ENCODE peak calls at places on chromosomes 11 and 22, in four cellular contexts. Q is HepG2, W is H1, Z is K562. R is an unnamed sample.

GRCh38 chr22:40001800-40002577 is 7.2 kb downstream of the FAM83F start:
- DNase-seq in Q (no peak), W (no peak), Z (peak), R (no peak)

GRCh38 chr11:116929393-116930090 is 92.1 kb upstream of the APOA1 start:
- DNase-seq in Q (peak), W (no peak), Z (peak), R (peak)

GRCh38 chr11:23903044-23903704 is 593.7 kb upstream of the LUZP2 start:
- DNase-seq in Q (peak), W (no peak), Z (no peak), R (peak)

GRCh38 chr11:73521621-73522020 is 76.3 kb downstream of the FAM168A start:
- DNase-seq in Q (peak), W (no peak), Z (no peak), R (peak)

GRCh38 chr11:114026355-114026754 is 33.2 kb upstream of the ZBTB16 start:
- DNase-seq in Q (peak), W (no peak), Z (peak), R (no peak)

GRCh38 chr11:128290106-128290840 is 297.1 kb downstream of the ETS1 start:
- DNase-seq in Q (peak), W (peak), Z (peak), R (peak)

GRCh38 chr11:111399187-111400031 is 20.3 kb upstream of the POU2AF1 start:
- DNase-seq in Q (peak), W (no peak), Z (no peak), R (no peak)

GRCh38 chr11:2303627-2304155 is 1.9 kb downstream of the TSPAN32 start:
- DNase-seq in Q (no peak), W (no peak), Z (peak), R (no peak)

GRCh38 chr11:114889464-114890065 is 211.2 kb downstream of the NXPE2 start:
- DNase-seq in Q (no peak), W (no peak), Z (no peak), R (no peak)

GRCh38 chr11:131670876-131671275 is 300.5 kb downstream of the NTM start:
- DNase-seq in Q (no peak), W (no peak), Z (no peak), R (no peak)

GRCh38 chr11:62012451-62013265 is 45.2 kb upstream of the FTH1 start:
- DNase-seq in Q (peak), W (no peak), Z (no peak), R (no peak)

GRCh38 chr11:115606223-115607220 is 102.3 kb upstream of the CADM1 start:
- DNase-seq in Q (no peak), W (no peak), Z (no peak), R (no peak)

GRCh38 chr11:17036666-17037658 is 22.7 kb upstream of the PLEKHA7 start:
- DNase-seq in Q (peak), W (peak), Z (no peak), R (no peak)

GRCh38 chr22:44365196-44365802 is 52.5 kb upstream of the SHISAL1 start:
- DNase-seq in Q (no peak), W (no peak), Z (no peak), R (no peak)

GRCh38 chr11:2731285-2732125 is 31.7 kb upstream of the KCNQ1OT1 start:
- DNase-seq in Q (peak), W (no peak), Z (no peak), R (no peak)

GRCh38 chr11:69510471-69511357 is 29.3 kb downstream of the LINC01488 start:
- DNase-seq in Q (no peak), W (no peak), Z (no peak), R (no peak)

GRCh38 chr22:49618689-49618953 is 209.1 kb downstream of the BRD1 start:
- DNase-seq in Q (no peak), W (no peak), Z (no peak), R (no peak)

GRCh38 chr11:46238078-46238966 is 39.1 kb upstream of the CREB3L1 start:
- DNase-seq in Q (no peak), W (peak), Z (peak), R (peak)

GRCh38 chr11:94876645-94877445 is 96.5 kb downstream of the CWC15 start:
- DNase-seq in Q (peak), W (no peak), Z (peak), R (peak)

GRCh38 chr11:36375348-36376314 is 79.5 kb downstream of the PRR5L start:
- DNase-seq in Q (no peak), W (peak), Z (no peak), R (peak)

GRCh38 chr11:115087791-115088190 is 409.5 kb downstream of the NXPE2 start:
- DNase-seq in Q (no peak), W (no peak), Z (no peak), R (no peak)

GRCh38 chr11:77431813-77432212 is 42.1 kb downstream of the PAK1 start:
- DNase-seq in Q (no peak), W (no peak), Z (no peak), R (no peak)

GRCh38 chr11:57321388-57321995 is 3.3 kb downstream of the TNKS1BP1 start:
- DNase-seq in Q (no peak), W (no peak), Z (no peak), R (no peak)

GRCh38 chr11:60757231-60757800 is 649 bp downstream of the MS4A15 start:
- DNase-seq in Q (no peak), W (no peak), Z (no peak), R (no peak)

GRCh38 chr11:19739872-19740271 is 27.2 kb downstream of the NAV2 start:
- DNase-seq in Q (peak), W (peak), Z (no peak), R (peak)

GRCh38 chr22:48241658-48242057 is 1479.2 kb downstream of the TBC1D22A start:
- DNase-seq in Q (no peak), W (peak), Z (no peak), R (no peak)

GRCh38 chr11:65613091-65613928 is 711 bp downstream of the MAP3K11 start:
- DNase-seq in Q (no peak), W (no peak), Z (no peak), R (peak)

GRCh38 chr11:126081915-126082250 is 19.2 kb upstream of the CDON start:
- DNase-seq in Q (no peak), W (no peak), Z (no peak), R (no peak)

GRCh38 chr22:26792522-26792921 is 135.1 kb downstream of the MIAT start:
- DNase-seq in Q (no peak), W (no peak), Z (no peak), R (no peak)

GRCh38 chr11:27611946-27612455 is 88.3 kb downstream of the BDNF start:
- DNase-seq in Q (no peak), W (no peak), Z (no peak), R (no peak)

GRCh38 chr11:17387811-17388210 is 648 bp downstream of the KCNJ11 start:
- DNase-seq in Q (no peak), W (no peak), Z (no peak), R (no peak)

GRCh38 chr11:11208994-11209393 is 144.1 kb downstream of the CSNK2A3 start:
- DNase-seq in Q (no peak), W (no peak), Z (no peak), R (no peak)

GRCh38 chr11:120801801-120802689 is 221.9 kb upstream of the TBCEL start:
- DNase-seq in Q (peak), W (peak), Z (peak), R (peak)

GRCh38 chr11:85495918-85496317 is 131.2 kb downstream of the DLG2 start:
- DNase-seq in Q (no peak), W (no peak), Z (no peak), R (no peak)

GRCh38 chr11:2804189-2804588 is 81.4 kb downstream of the CDKN1C start:
- DNase-seq in Q (no peak), W (peak), Z (no peak), R (no peak)

GRCh38 chr11:10114593-10115404 is 179.2 kb downstream of the SBF2 start:
- DNase-seq in Q (no peak), W (no peak), Z (no peak), R (no peak)

GRCh38 chr11:5577101-5577500 is 3.6 kb upstream of the OR52B6 start:
- DNase-seq in Q (no peak), W (no peak), Z (no peak), R (no peak)

GRCh38 chr22:19848298-19849224 is 6.1 kb downstream of the GNB1L start:
- DNase-seq in Q (no peak), W (no peak), Z (no peak), R (peak)
- TF ChIP-seq JUN in Q (no peak), W (no peak), Z (no peak), R (no peak)

GRCh38 chr11:119320593-119321524 is 3.9 kb upstream of the MCAM start:
- DNase-seq in Q (no peak), W (peak), Z (peak), R (peak)

GRCh38 chr11:119319136-119319701 is 2.3 kb upstream of the MCAM start:
- DNase-seq in Q (no peak), W (no peak), Z (no peak), R (no peak)

GRCh38 chr11:119317592-119318239 is 786 bp upstream of the MCAM start:
- DNase-seq in Q (no peak), W (no peak), Z (no peak), R (no peak)

GRCh38 chr11:119318240-119319135 is 1.6 kb upstream of the MCAM start:
- DNase-seq in Q (peak), W (no peak), Z (peak), R (peak)

GRCh38 chr11:119319702-119320592 is 3.0 kb upstream of the MCAM start:
- DNase-seq in Q (no peak), W (no peak), Z (peak), R (peak)
- H2AFZ ChIP-seq in Q (no peak), W (no peak), Z (peak), R (no peak)

GRCh38 chr22:37169947-37170688 is 17.9 kb downstream of the C1QTNF6 start:
- DNase-seq in Q (no peak), W (no peak), Z (no peak), R (no peak)
- TF ChIP-seq JUN in Q (no peak), W (no peak), Z (no peak), R (no peak)

GRCh38 chr11:105333153-105333552 is 193.6 kb upstream of the CARD18 start:
- DNase-seq in Q (no peak), W (no peak), Z (no peak), R (no peak)
- H2AFZ ChIP-seq in Q (no peak), W (no peak), Z (no peak), R (no peak)

GRCh38 chr11:24932110-24933000 is 435.5 kb downstream of the LUZP2 start:
- DNase-seq in Q (no peak), W (no peak), Z (no peak), R (peak)
- TF ChIP-seq JUN in Q (no peak), W (no peak), Z (no peak), R (no peak)

DNA sequence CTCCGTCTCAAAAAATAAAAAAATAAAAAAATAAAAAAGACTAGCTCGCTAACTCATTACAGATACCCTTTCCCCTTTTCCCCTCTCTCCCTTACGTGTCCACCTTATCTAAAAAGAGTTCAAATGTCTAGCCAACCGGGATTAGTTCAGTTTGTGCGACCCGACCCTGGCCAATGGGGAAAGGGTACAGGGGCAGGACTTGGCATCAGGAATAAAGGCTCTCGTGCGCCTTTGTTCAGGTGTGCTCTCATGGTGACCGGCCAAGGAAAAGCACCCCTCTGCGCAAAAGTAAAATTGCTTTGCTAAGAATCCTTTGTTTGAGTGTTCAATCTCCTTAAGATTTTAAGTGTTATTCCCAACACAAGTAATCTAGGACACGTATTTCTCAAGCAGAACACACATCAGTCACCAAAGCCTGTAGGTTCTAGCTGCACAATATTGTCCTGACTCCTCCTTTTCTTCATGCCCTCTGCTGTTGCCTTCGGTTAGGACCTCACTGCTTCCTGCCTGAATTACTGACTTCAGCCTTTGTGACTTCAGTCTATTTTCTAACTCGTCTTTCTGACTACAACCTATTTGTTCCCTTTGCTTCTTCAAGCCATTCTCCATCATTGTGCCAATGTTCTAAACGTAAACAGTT is 20.7 kb upstream of the CECR2 start:
- DNase-seq in Q (no peak), W (no peak), Z (no peak), R (no peak)
- H2AFZ ChIP-seq in Q (no peak), W (peak), Z (no peak), R (no peak)

GRCh38 chr22:30861131-30861530 is 107.4 kb downstream of the MORC2 start:
- DNase-seq in Q (no peak), W (peak), Z (peak), R (no peak)

GRCh38 chr22:30864441-30865420 is 103.8 kb downstream of the MORC2 start:
- DNase-seq in Q (no peak), W (peak), Z (peak), R (no peak)

GRCh38 chr22:30865656-30866055 is 102.9 kb downstream of the MORC2 start:
- DNase-seq in Q (no peak), W (peak), Z (peak), R (no peak)

GRCh38 chr22:30861688-30862552 is 106.7 kb downstream of the MORC2 start:
- DNase-seq in Q (no peak), W (peak), Z (no peak), R (no peak)

DNA sequence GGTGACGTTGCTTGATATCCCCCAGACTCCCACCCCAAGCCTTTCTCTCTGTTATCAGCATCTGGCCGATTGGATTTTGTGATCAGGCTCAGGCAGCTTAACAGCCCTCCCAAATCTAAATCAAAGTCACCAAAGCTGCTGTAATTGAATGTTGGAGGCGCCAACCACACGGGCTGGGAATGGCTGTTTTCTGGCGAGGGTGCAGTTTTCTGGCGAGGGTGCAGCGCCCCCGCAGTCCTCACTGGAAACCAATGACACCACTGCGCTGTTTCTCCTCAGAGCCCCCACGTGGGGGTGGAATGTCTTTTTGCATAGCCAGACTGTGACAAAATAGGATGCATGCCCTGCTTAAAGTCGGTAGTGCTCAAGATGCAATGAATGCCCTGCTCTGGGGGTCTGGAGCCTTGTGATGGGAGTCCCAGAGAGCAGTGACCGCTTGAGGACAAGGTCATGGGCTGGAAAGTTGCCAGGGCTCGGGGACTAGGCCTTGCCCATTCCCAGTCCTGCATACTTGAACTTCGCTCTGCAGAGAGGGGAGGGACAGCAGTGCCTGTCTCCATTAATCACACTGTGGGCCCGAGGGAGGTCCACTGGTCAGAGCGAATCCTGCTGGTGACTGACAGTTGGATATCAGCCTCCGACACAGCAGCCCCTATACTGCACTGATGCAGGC is 105.3 kb downstream of the MORC2 start:
- DNase-seq in Q (peak), W (peak), Z (peak), R (no peak)
- TF ChIP-seq JUN in Q (no peak), W (no peak), Z (no peak), R (no peak)